ENCODE peak calls at places on chromosomes 7 and 10, in five cellular contexts. X is fibroblast of the aortic adventitia, U is mesothelial cell of epicardium, H is HFF-Myc, L is PC-9. N is an unnamed sample.

GRCh38 chr7:57876-58275 is 134.5 kb upstream of the FAM20C start:
- DNase-seq in U (peak), X (peak), L (no peak), H (no peak), N (no peak)

GRCh38 chr7:2471022-2471329 is 5.2 kb downstream of the GRIFIN start:
- DNase-seq in U (no peak), H (no peak), X (peak), L (peak), N (no peak)

GRCh38 chr7:84900215-84900614 is 286.6 kb downstream of the SEMA3D start:
- DNase-seq in U (no peak), H (no peak), X (no peak), L (no peak), N (no peak)

GRCh38 chr7:43456200-43456599 is 126.7 kb upstream of the STK17A start:
- DNase-seq in U (no peak), L (no peak), X (no peak), H (no peak), N (no peak)

GRCh38 chr7:41052736-41053135 is 650.2 kb downstream of the INHBA start:
- DNase-seq in X (no peak), H (no peak), L (no peak), U (no peak), N (no peak)

GRCh38 chr10:89536013-89536354 is 590 bp upstream of the SLC16A12 start:
- DNase-seq in X (no peak), L (no peak), H (no peak), U (no peak), N (no peak)

GRCh38 chr7:133477786-133478185 is 224.9 kb downstream of the EXOC4 start:
- DNase-seq in L (no peak), X (no peak), U (no peak), H (no peak), N (no peak)

GRCh38 chr7:150453186-150453585 is 2.8 kb downstream of the GIMAP8 start:
- DNase-seq in U (no peak), L (no peak), H (no peak), X (no peak), N (no peak)

GRCh38 chr7:37067961-37068536 is 343.8 kb upstream of the AOAH start:
- DNase-seq in X (no peak), U (no peak), L (no peak), H (no peak), N (no peak)

GRCh38 chr10:113140612-113141011 is 190.6 kb downstream of the TCF7L2 start:
- DNase-seq in L (no peak), X (no peak), H (no peak), U (no peak), N (no peak)

GRCh38 chr10:108556176-108556575 is 1367.1 kb downstream of the XPNPEP1 start:
- DNase-seq in X (peak), H (no peak), L (no peak), U (no peak), N (no peak)

GRCh38 chr10:45180507-45180906 is 134.9 kb downstream of the OR13A1 start:
- DNase-seq in L (no peak), X (no peak), U (no peak), H (no peak), N (no peak)

GRCh38 chr10:62870866-62871265 is 54.7 kb upstream of the EGR2 start:
- DNase-seq in U (no peak), X (no peak), H (no peak), L (no peak), N (no peak)

GRCh38 chr10:13371879-13372470 is 23.9 kb upstream of the SEPHS1 start:
- DNase-seq in X (peak), H (peak), L (peak), U (peak), N (peak)

GRCh38 chr7:139505563-139505962 is 17.9 kb upstream of the CLEC2L start:
- DNase-seq in X (no peak), U (no peak), H (no peak), L (no peak), N (no peak)

GRCh38 chr7:35802649-35803048 is 1.8 kb downstream of the SEPTIN7 start:
- DNase-seq in H (no peak), U (no peak), L (no peak), X (no peak), N (no peak)

GRCh38 chr7:132386249-132386681 is 190.0 kb downstream of the PLXNA4 start:
- DNase-seq in X (peak), U (no peak), L (no peak), H (no peak), N (no peak)

GRCh38 chr7:96670338-96671289 is 39.0 kb downstream of the SEM1 start:
- DNase-seq in U (no peak), L (no peak), X (no peak), H (no peak), N (no peak)

GRCh38 chr10:80204193-80204714 is 1.1 kb downstream of the ANXA11 start:
- DNase-seq in H (no peak), X (no peak), U (no peak), L (peak), N (no peak)

GRCh38 chr7:141738592-141739013 is 445 bp downstream of the SSBP1 start:
- DNase-seq in H (no peak), U (no peak), X (no peak), L (no peak), N (no peak)

GRCh38 chr7:120805636-120806388 is 52.1 kb downstream of the TSPAN12 start:
- DNase-seq in H (peak), U (peak), X (peak), L (no peak), N (peak)
- TF ChIP-seq CTCF in H (peak), U (peak), X (peak), L (peak), N (peak)

DNA sequence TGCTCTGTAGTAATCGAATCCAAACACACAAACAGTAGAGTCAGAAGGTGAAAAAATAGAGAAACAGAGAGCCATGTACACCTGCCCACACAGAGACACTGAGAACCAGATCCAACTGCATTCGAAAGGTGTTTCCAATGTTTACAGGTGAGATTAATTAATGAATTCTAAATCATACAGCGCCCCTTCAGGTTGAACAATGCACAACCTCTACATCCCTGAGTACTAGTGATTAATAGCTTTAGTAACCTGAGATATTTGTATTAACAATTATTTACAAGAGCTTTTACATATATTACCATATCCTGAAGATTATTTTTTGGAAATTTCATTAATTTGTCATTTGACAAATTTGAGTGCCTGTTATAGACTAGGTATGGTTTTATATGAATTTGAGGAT is 7.6 kb upstream of the MRC1 start:
- DNase-seq in U (no peak), L (no peak), X (no peak), H (no peak), N (no peak)
- TF ChIP-seq CTCF in U (peak), L (peak), X (no peak), H (no peak), N (no peak)

GRCh38 chr7:1193593-1194424 is 33.8 kb upstream of the ZFAND2A start:
- DNase-seq in L (peak), X (peak), U (no peak), H (no peak), N (no peak)
- TF ChIP-seq CTCF in L (peak), X (peak), U (no peak), H (peak), N (peak)

GRCh38 chr10:79084972-79085597 is 16.3 kb downstream of the ZMIZ1 start:
- DNase-seq in L (no peak), X (no peak), U (no peak), H (no peak), N (no peak)
- TF ChIP-seq CTCF in L (no peak), X (no peak), U (no peak), H (no peak), N (no peak)

GRCh38 chr10:71217266-71218045 is 5.1 kb downstream of the UNC5B start:
- DNase-seq in L (no peak), X (no peak), U (peak), H (no peak), N (no peak)
- TF ChIP-seq CTCF in L (no peak), X (peak), U (no peak), H (no peak), N (no peak)

DNA sequence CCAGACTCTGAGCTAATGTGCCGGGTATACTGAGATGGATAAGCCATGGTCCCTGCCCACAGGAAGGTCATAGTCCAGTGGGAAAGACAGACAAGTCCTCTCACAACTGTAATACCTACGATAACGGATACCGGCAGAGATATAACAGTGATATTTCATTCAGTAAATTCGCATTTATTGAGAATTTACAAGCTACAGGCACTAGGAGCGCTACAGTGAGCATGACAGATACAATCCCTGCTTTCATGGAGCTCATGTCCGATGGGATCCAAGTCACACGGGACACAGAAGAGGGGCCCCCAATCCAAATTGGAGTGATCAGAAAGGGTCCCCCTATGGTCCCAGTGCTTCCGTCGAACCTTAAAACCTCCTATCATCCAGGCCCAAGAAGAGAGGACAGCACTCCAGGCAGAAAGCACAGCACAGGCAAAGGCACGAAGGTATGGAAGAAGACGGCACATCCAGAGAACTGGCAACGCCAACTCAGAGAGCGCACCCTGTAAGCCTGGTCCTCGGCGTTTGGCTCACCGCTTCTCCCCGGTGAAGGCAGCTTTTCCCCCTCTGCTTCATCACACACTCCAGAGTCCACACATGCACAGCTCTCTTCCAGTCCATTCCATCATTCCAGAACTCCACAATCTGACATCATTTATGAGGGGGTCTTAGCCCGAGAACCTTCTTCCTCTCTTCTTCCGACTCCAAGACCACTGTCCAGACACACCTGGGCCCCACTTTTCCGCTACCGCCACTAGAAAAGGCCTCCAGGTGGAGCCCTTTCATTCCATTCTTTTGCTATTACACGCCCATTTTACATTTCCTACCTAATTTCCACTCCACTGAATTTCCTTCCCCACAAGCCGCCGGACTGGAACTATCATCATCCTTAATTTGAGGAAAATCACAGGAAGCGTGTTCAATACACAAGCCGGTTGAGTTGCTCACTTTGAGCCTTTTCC is 47.8 kb upstream of the NKX2-3 start:
- DNase-seq in X (no peak), U (no peak), L (no peak), H (no peak), N (no peak)
- TF ChIP-seq CTCF in X (no peak), U (no peak), L (peak), H (peak), N (no peak)

DNA sequence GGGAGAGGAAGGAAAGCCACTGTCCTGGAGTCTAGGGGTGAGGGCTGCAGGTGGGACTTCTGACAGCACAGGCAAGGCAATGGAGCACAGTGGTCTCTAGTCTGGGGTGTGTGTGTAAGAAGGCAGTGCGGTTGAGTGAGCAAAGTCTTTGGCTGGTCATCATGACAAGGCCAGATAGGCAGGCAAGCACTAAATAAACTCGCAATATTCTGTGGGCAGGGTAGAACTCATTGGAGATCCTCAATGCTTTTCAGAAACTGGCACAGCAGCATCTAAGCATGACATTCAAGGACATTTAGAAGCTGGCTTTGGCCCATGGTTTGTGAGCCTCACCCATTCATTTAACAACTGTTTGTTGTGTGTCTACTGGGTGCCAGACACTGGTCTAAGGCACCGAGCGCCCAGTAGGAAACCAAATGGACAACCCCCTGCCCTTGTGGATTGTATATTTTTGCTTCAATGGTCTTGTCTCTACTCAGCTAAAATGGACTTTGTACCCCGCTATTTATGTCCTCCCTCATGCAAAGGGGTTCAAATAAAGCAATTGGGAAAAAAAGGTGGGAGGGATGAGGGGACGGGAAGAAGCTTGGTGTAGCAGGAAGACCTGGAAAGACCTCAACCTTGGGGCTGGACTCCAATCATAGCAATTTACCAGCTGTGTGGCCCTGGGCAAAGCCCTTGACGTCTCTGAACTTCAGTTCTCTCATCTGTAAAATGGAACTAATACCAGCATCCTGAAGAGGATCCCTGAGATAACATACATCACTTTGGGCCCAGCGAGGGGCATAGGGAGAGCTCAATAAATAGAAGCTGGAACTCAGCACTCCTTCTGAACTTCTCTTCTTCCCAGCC is 116.0 kb downstream of the NEURL1 start:
- DNase-seq in U (no peak), L (no peak), H (no peak), X (no peak), N (no peak)
- TF ChIP-seq CTCF in U (no peak), L (no peak), H (no peak), X (no peak), N (no peak)

GRCh38 chr10:124791378-124792348 is at the start of gene EEF1AKMT2:
- DNase-seq in X (peak), U (peak), H (peak), L (peak), N (peak)
- TF ChIP-seq CTCF in X (peak), U (peak), H (no peak), L (peak), N (no peak)

GRCh38 chr10:91549296-91549695 is 83.6 kb downstream of the PPP1R3C start:
- DNase-seq in U (no peak), H (no peak), X (no peak), L (no peak), N (no peak)

GRCh38 chr10:91555455-91555854 is 77.4 kb downstream of the PPP1R3C start:
- DNase-seq in L (no peak), U (no peak), H (no peak), X (no peak), N (no peak)

GRCh38 chr10:91552260-91552659 is 80.6 kb downstream of the PPP1R3C start:
- DNase-seq in U (no peak), X (no peak), L (no peak), H (no peak), N (no peak)

GRCh38 chr10:91551856-91552255 is 81.0 kb downstream of the PPP1R3C start:
- DNase-seq in X (peak), H (peak), U (peak), L (no peak), N (no peak)

DNA sequence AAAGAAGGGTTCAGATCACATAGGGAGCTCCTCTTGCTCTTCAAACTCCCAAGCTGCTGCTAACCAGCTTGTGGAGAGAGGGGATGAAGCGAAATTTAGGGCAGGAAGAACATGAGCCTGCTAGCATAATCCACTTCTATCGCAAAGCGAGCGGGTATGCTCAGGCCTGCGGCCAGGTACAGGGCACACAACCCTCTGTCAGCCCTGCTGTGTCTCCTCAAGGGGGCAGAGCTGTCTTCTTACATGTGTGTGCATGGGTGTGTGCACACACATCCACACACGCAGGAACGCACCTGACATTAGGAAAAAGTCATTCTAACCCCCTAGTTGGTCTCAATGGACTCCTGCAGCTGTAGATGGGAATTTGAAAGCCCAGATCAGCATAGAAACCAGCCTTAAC is 80.2 kb downstream of the PPP1R3C start:
- DNase-seq in X (peak), U (no peak), L (no peak), H (no peak), N (no peak)
- TF ChIP-seq CTCF in X (peak), U (no peak), L (no peak), H (peak), N (peak)

N was measured in AG09319.